ENCODE peak calls at places on chromosome 19, in six cellular contexts. One of them, this sample, is unnamed.

GRCh38 chr19:15014579-15014978 is 34.7 kb upstream of the CASP14 start:
- DNase-seq in cardiac muscle cell: no peak
- DNase-seq in fibroblast of gingiva: no peak
- DNase-seq in HT1080: no peak
- DNase-seq in T-helper 9 cell: no peak
- DNase-seq in fibroblast of pulmonary artery: no peak
- DNase-seq in this sample: no peak

GRCh38 chr19:18484992-18485391 is 36.9 kb downstream of the ELL start:
- DNase-seq in cardiac muscle cell: no peak
- DNase-seq in fibroblast of gingiva: no peak
- DNase-seq in HT1080: no peak
- DNase-seq in T-helper 9 cell: no peak
- DNase-seq in fibroblast of pulmonary artery: no peak
- DNase-seq in this sample: no peak

GRCh38 chr19:47109177-47109540 is 4.4 kb downstream of the ZC3H4 start:
- DNase-seq in cardiac muscle cell: no peak
- DNase-seq in fibroblast of gingiva: no peak
- DNase-seq in HT1080: no peak
- DNase-seq in T-helper 9 cell: no peak
- DNase-seq in fibroblast of pulmonary artery: no peak
- DNase-seq in this sample: no peak

GRCh38 chr19:15081911-15082310 is at the start of gene OR1I1:
- DNase-seq in cardiac muscle cell: no peak
- DNase-seq in fibroblast of gingiva: no peak
- DNase-seq in HT1080: no peak
- DNase-seq in T-helper 9 cell: no peak
- DNase-seq in fibroblast of pulmonary artery: no peak
- DNase-seq in this sample: no peak

GRCh38 chr19:17873661-17874422 is 2.1 kb downstream of the SLC5A5 start:
- DNase-seq in cardiac muscle cell: peak
- DNase-seq in fibroblast of gingiva: no peak
- DNase-seq in HT1080: no peak
- DNase-seq in T-helper 9 cell: peak
- DNase-seq in fibroblast of pulmonary artery: no peak
- DNase-seq in this sample: peak

GRCh38 chr19:51131780-51132680 is 7.3 kb downstream of the SIGLEC9 start:
- DNase-seq in cardiac muscle cell: peak
- DNase-seq in fibroblast of gingiva: peak
- DNase-seq in HT1080: peak
- DNase-seq in T-helper 9 cell: no peak
- DNase-seq in fibroblast of pulmonary artery: peak
- DNase-seq in this sample: peak

GRCh38 chr19:22893855-22894270 is 61.8 kb downstream of the ZNF723 start:
- DNase-seq in cardiac muscle cell: no peak
- DNase-seq in fibroblast of gingiva: no peak
- DNase-seq in HT1080: no peak
- DNase-seq in T-helper 9 cell: no peak
- DNase-seq in fibroblast of pulmonary artery: no peak
- DNase-seq in this sample: no peak

GRCh38 chr19:42113641-42114348 is 18.5 kb downstream of the POU2F2 start:
- DNase-seq in cardiac muscle cell: no peak
- DNase-seq in fibroblast of gingiva: peak
- DNase-seq in HT1080: peak
- DNase-seq in T-helper 9 cell: no peak
- DNase-seq in fibroblast of pulmonary artery: peak
- DNase-seq in this sample: no peak

GRCh38 chr19:55257461-55258411 is 1.1 kb downstream of the PPP6R1 start:
- DNase-seq in cardiac muscle cell: peak
- DNase-seq in fibroblast of gingiva: no peak
- DNase-seq in HT1080: peak
- DNase-seq in T-helper 9 cell: peak
- DNase-seq in fibroblast of pulmonary artery: peak
- DNase-seq in this sample: peak

GRCh38 chr19:49430678-49431329 is 5.6 kb downstream of the GFY start:
- DNase-seq in cardiac muscle cell: no peak
- DNase-seq in fibroblast of gingiva: no peak
- DNase-seq in HT1080: peak
- DNase-seq in T-helper 9 cell: no peak
- DNase-seq in fibroblast of pulmonary artery: no peak
- DNase-seq in this sample: no peak

GRCh38 chr19:57317503-57317902 is 2.8 kb upstream of the ZNF543 start:
- DNase-seq in cardiac muscle cell: no peak
- DNase-seq in fibroblast of gingiva: no peak
- DNase-seq in HT1080: no peak
- DNase-seq in T-helper 9 cell: no peak
- DNase-seq in fibroblast of pulmonary artery: no peak
- DNase-seq in this sample: no peak

GRCh38 chr19:347946-348861 is 3.6 kb upstream of the MIER2 start:
- DNase-seq in cardiac muscle cell: no peak
- DNase-seq in fibroblast of gingiva: no peak
- DNase-seq in HT1080: peak
- DNase-seq in T-helper 9 cell: no peak
- DNase-seq in fibroblast of pulmonary artery: peak
- DNase-seq in this sample: no peak

GRCh38 chr19:35240322-35240721 is 8.5 kb upstream of the LSR start:
- DNase-seq in cardiac muscle cell: no peak
- DNase-seq in fibroblast of gingiva: no peak
- DNase-seq in HT1080: no peak
- DNase-seq in T-helper 9 cell: no peak
- DNase-seq in fibroblast of pulmonary artery: no peak
- DNase-seq in this sample: peak

GRCh38 chr19:38417544-38418506 is 8.2 kb downstream of the RASGRP4 start:
- DNase-seq in cardiac muscle cell: peak
- DNase-seq in fibroblast of gingiva: no peak
- DNase-seq in HT1080: no peak
- DNase-seq in T-helper 9 cell: peak
- DNase-seq in fibroblast of pulmonary artery: no peak
- DNase-seq in this sample: peak

GRCh38 chr19:39970424-39970673 is 616 bp upstream of the PSMC4 start:
- DNase-seq in cardiac muscle cell: no peak
- DNase-seq in fibroblast of gingiva: peak
- DNase-seq in HT1080: no peak
- DNase-seq in T-helper 9 cell: no peak
- DNase-seq in fibroblast of pulmonary artery: peak
- DNase-seq in this sample: no peak

GRCh38 chr19:19750842-19751790 is 18.2 kb upstream of the ZNF14 start:
- DNase-seq in cardiac muscle cell: no peak
- DNase-seq in fibroblast of gingiva: no peak
- DNase-seq in HT1080: no peak
- DNase-seq in T-helper 9 cell: no peak
- DNase-seq in fibroblast of pulmonary artery: no peak
- DNase-seq in this sample: no peak

This sample was measured in colonic mucosa.